ENCODE peak calls at places on chromosome 12, in six cellular contexts. N is astrocyte of the cerebellum, M is heart right ventricle, X is neural progenitor cell, P is brain microvascular endothelial cell, A is vagina. K is an unnamed sample.

GRCh38 chr12:100820314-100820713 is 25.7 kb downstream of the ANO4 start:
- DNase-seq in M (no peak), A (no peak), P (no peak), N (no peak), X (no peak), K (peak)

GRCh38 chr12:100871335-100871734 is 76.8 kb downstream of the ANO4 start:
- DNase-seq in X (no peak), P (no peak), M (no peak), N (no peak), A (no peak), K (no peak)

GRCh38 chr12:6337958-6338406 is 3.9 kb downstream of the TNFRSF1A start:
- DNase-seq in X (no peak), N (no peak), A (no peak), P (no peak), M (no peak), K (peak)

GRCh38 chr12:57889541-57889989 is 43.0 kb upstream of the CTDSP2 start:
- DNase-seq in M (peak), X (peak), N (no peak), A (no peak), P (peak), K (peak)

GRCh38 chr12:90013409-90013808 is 304.8 kb upstream of the ATP2B1 start:
- DNase-seq in A (no peak), N (no peak), M (no peak), P (no peak), X (peak), K (no peak)

GRCh38 chr12:126262829-126263228 is 1197.6 kb downstream of the AACS start:
- DNase-seq in M (no peak), P (no peak), A (no peak), X (no peak), N (no peak), K (no peak)

GRCh38 chr12:116982721-116983502 is 72.2 kb downstream of the FBXW8 start:
- DNase-seq in P (peak), X (no peak), M (no peak), N (peak), A (no peak), K (peak)

GRCh38 chr12:55712154-55712553 is 3.7 kb upstream of the BLOC1S1 start:
- DNase-seq in P (no peak), A (no peak), M (peak), X (no peak), N (no peak), K (no peak)

GRCh38 chr12:111643428-111643826 is 42.3 kb downstream of the BRAP start:
- DNase-seq in A (no peak), M (no peak), P (peak), N (no peak), X (no peak), K (peak)

GRCh38 chr12:2190085-2190484 is 137.3 kb downstream of the CACNA1C start:
- DNase-seq in X (no peak), M (no peak), N (no peak), A (no peak), P (no peak), K (no peak)

GRCh38 chr12:54560374-54560858 is 11.0 kb downstream of the PDE1B start:
- DNase-seq in X (peak), M (peak), A (no peak), N (peak), P (peak), K (peak)

GRCh38 chr12:115444336-115444735 is 760.4 kb upstream of the TBX3 start:
- DNase-seq in M (no peak), X (no peak), P (no peak), N (no peak), A (no peak), K (no peak)

GRCh38 chr12:78871566-78871965 is 7.0 kb downstream of the SYT1 start:
- DNase-seq in A (no peak), N (no peak), X (no peak), P (no peak), M (no peak), K (peak)

GRCh38 chr12:29066061-29066588 is 83.0 kb upstream of the FAR2 start:
- DNase-seq in A (no peak), M (no peak), X (peak), P (peak), N (peak), K (peak)

GRCh38 chr12:124904306-124905098 is 9.9 kb downstream of the UBC start:
- DNase-seq in A (no peak), P (peak), N (peak), M (peak), X (peak), K (peak)

GRCh38 chr12:20120296-20120695 is 248.0 kb upstream of the PDE3A start:
- DNase-seq in X (no peak), P (peak), A (no peak), N (peak), M (no peak), K (peak)

GRCh38 chr12:67269632-67270578 is 747 bp downstream of the CAND1 start:
- DNase-seq in N (no peak), X (peak), M (peak), P (no peak), A (no peak), K (peak)

GRCh38 chr12:67270622-67271021 is 1.5 kb downstream of the CAND1 start:
- DNase-seq in M (no peak), N (no peak), P (no peak), A (no peak), X (no peak), K (no peak)

GRCh38 chr12:67268896-67269631 is at the start of gene CAND1:
- DNase-seq in A (peak), P (peak), N (peak), M (peak), X (peak), K (peak)

GRCh38 chr12:67274186-67274585 is 5.0 kb downstream of the CAND1 start:
- DNase-seq in M (no peak), X (no peak), N (no peak), P (no peak), A (no peak), K (no peak)

GRCh38 chr12:67271976-67272375 is 2.8 kb downstream of the CAND1 start:
- DNase-seq in M (no peak), P (no peak), A (no peak), X (no peak), N (peak), K (peak)
- H3K4me3 ChIP-seq in M (peak), P (no peak), A (no peak), X (peak), N (no peak), K (peak)

GRCh38 chr12:4579305-4580097 is 17.5 kb downstream of the DYRK4 start:
- DNase-seq in N (no peak), X (peak), P (peak), A (no peak), M (no peak), K (peak)
- TF ChIP-seq CTCF in N (peak), X (peak), P (peak), A (no peak), M (peak), K (peak)

GRCh38 chr12:64177001-64177400 is 45.1 kb downstream of the KICS2 start:
- DNase-seq in P (no peak), N (no peak), X (no peak), A (no peak), M (no peak), K (no peak)

GRCh38 chr12:64184216-64184615 is 37.9 kb downstream of the KICS2 start:
- DNase-seq in M (no peak), P (no peak), N (no peak), A (no peak), X (no peak), K (no peak)

GRCh38 chr12:64181504-64182291 is 40.4 kb downstream of the KICS2 start:
- DNase-seq in X (peak), P (peak), M (no peak), A (no peak), N (peak), K (peak)

GRCh38 chr12:64178122-64178521 is 44.0 kb downstream of the KICS2 start:
- DNase-seq in P (peak), N (peak), M (no peak), A (no peak), X (no peak), K (peak)

DNA sequence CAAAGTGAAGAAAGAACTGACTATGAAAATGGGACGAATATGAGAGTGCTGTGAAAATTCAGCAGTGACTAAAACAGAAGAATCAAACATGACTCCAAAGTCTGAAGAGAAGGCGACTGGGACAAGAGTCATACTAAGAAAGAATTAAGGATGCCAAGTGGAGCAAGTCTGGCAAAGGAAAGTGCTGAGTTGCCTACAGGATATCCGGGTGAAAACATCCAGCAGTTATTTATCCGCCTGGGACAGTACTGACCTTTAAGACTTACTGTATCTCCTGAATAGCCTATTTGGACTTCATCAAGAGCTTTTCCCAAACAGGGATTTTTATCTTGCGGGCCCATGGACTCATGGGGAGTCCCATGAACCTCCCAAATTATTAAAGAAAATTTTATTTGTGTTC is 41.1 kb downstream of the KICS2 start:
- DNase-seq in P (peak), A (no peak), M (no peak), X (no peak), N (no peak), K (peak)
- H3K4me3 ChIP-seq in P (no peak), A (no peak), M (peak), X (no peak), N (no peak), K (no peak)

GRCh38 chr12:106193404-106194215 is 54.2 kb downstream of the CKAP4 start:
- DNase-seq in N (no peak), A (no peak), P (no peak), X (no peak), M (no peak), K (peak)
- TF ChIP-seq CTCF in N (no peak), A (no peak), P (no peak), X (no peak), M (no peak), K (no peak)

DNA sequence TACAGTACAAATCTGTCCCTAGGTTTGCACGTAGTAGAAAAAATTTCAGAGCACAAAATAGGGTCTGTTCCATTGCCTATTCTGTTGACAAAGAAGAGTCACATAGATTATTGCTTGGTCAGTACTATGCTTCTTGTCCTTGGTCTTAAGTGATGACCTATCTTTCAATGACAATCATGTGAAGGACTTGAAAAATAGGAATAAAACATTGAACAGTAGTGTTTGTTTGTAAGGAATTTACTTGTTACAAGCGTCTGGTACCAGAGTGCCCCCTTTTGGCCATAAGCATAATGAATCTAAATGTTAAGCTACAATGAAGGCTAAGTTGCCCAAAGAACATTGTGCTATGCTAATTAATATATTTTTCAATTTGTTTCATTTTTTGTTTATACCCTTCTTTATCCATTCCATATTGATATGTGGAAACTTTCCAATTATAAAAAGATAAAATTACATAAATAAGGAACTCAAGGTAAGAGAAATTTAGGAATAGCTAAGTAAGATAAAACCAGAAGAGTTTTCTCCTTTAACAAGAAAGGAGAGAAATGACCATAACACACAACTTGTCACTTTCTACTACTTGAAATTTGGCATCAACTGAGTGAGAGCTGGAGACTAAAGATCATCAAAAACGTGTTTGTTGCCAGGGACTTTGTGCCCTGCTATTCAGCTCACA is 204.7 kb downstream of the EPS8 start:
- DNase-seq in M (no peak), P (no peak), N (peak), A (no peak), X (peak), K (peak)
- H3K4me3 ChIP-seq in M (no peak), P (no peak), N (no peak), A (no peak), X (no peak), K (no peak)

GRCh38 chr12:88056571-88056970 is 27.4 kb upstream of the C12orf50 start:
- DNase-seq in P (no peak), A (no peak), M (no peak), N (no peak), X (no peak), K (no peak)

GRCh38 chr12:88057994-88058718 is 29.0 kb upstream of the C12orf50 start:
- DNase-seq in N (no peak), X (no peak), A (no peak), M (peak), P (peak), K (peak)

GRCh38 chr12:88052686-88053085 is 23.5 kb upstream of the C12orf50 start:
- DNase-seq in P (peak), N (no peak), M (no peak), A (no peak), X (peak), K (peak)
- TF ChIP-seq CTCF in P (peak), N (peak), M (peak), A (no peak), X (peak), K (peak)

GRCh38 chr12:51850081-51850932 is 1.8 kb upstream of the FIGNL2 start:
- DNase-seq in A (no peak), P (no peak), X (no peak), M (no peak), N (no peak), K (no peak)

GRCh38 chr12:51847830-51848727 is at the start of gene FIGNL2:
- DNase-seq in N (no peak), X (peak), A (no peak), M (peak), P (no peak), K (no peak)

GRCh38 chr12:51850933-51851244 is 2.4 kb upstream of the FIGNL2 start:
- DNase-seq in X (no peak), A (no peak), M (no peak), P (no peak), N (no peak), K (no peak)

GRCh38 chr12:51846911-51847829 is 1.3 kb downstream of the FIGNL2 start:
- DNase-seq in A (no peak), X (peak), P (no peak), M (peak), N (no peak), K (no peak)

DNA sequence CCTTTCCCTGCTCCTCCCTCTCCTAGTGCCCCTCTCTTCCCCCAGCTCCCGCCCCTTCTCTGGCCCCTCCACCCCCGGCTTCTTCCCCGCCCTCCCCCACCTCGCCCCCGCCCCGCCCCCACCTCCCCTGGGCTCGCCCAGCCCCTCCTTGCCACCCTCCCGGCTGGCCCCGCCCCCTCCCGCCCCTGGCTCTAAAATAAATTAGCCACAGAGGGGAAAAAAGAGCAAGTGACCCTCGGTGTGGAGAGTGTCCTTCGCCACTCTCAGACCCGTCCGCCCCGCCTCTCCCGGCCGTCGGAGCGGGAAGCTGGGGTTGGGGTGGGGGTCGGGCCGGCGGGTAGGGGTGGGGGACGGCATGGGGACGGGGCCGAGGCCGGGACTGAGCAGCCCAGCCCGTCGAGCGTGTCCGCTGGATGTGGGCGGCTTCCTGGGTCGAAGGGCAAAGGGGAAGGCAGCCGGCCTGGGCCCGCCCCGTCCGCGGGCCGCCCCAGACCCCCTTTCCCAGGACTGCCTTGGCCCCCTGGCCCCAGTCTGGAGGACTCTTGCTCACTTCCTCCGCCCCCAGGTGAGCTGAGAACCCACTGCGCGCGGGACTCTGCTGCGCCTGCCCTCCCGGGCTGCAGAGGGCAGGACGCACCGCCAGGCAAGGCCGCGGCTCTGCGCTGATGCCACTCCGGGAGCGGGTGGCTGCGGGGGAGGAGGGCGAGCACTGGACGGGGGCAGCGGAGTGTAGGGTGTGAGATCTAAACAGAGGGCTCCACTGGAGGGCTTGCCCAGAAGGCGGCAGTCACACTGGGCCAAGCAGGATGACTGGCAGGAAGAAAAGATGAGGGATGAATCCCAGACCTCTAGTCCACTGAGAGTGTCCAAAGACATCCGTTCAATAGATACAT is 571 bp upstream of the FIGNL2 start:
- DNase-seq in N (no peak), M (peak), X (peak), P (no peak), A (no peak), K (no peak)
- H3K4me3 ChIP-seq in N (no peak), M (peak), X (peak), P (no peak), A (peak), K (no peak)

GRCh38 chr12:68505915-68506314 is 104.8 kb upstream of the RAP1B start:
- DNase-seq in A (no peak), P (no peak), M (no peak), N (no peak), X (no peak), K (peak)

GRCh38 chr12:68508536-68509050 is 102.1 kb upstream of the RAP1B start:
- DNase-seq in X (no peak), N (no peak), M (no peak), P (no peak), A (no peak), K (no peak)

GRCh38 chr12:68507657-68508056 is 103.0 kb upstream of the RAP1B start:
- DNase-seq in N (no peak), A (no peak), P (no peak), X (no peak), M (no peak), K (no peak)

GRCh38 chr12:68510394-68510793 is 100.3 kb upstream of the RAP1B start:
- DNase-seq in M (no peak), X (no peak), A (no peak), P (no peak), N (no peak), K (no peak)

GRCh38 chr12:68506619-68507018 is 104.1 kb upstream of the RAP1B start:
- DNase-seq in N (no peak), P (no peak), M (no peak), A (no peak), X (no peak), K (no peak)
- TF ChIP-seq CTCF in N (no peak), P (no peak), M (no peak), A (no peak), X (no peak), K (no peak)

DNA sequence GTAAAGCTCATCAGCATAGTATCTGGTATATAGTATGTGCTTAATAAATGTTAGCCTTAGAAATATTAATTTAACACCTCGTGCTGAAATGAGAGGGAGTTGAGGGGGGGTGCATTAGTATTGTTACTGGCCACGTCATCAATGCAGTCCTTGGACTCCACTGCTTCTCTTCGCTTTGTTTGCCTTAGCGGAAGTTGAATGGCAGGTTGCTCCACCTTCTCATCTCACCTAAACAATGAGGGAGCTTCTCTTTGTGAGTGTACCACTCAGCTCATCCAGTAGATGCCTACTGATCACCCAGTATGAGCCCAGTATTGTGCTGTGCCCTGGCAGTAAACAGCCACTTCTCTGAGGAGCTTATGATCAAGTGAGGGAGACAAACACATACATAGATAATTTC is 4.5 kb downstream of the TMEM117 start:
- DNase-seq in M (no peak), A (no peak), X (no peak), P (no peak), N (no peak), K (no peak)
- H3K4me3 ChIP-seq in M (no peak), A (no peak), X (no peak), P (no peak), N (no peak), K (no peak)

K was measured in fibroblast of the aortic adventitia.